ENCODE peak calls at places on chromosomes 6 and 20, in five cellular contexts. M, S, N, O and I are unnamed samples.

GRCh38 chr6:104788400-104788799 is 71.3 kb downstream of the HACE1 start:
- DNase-seq in N (no peak), S (no peak), M (no peak), O (no peak), I (no peak)

GRCh38 chr20:3929713-3930060 is 40.5 kb downstream of the PANK2 start:
- DNase-seq in S (no peak), N (no peak), O (no peak), M (no peak), I (no peak)

GRCh38 chr6:138778331-138778730 is 4.8 kb downstream of the CCDC28A start:
- DNase-seq in S (no peak), O (no peak), N (no peak), M (no peak), I (no peak)

GRCh38 chr20:37907677-37908397 is 4.9 kb downstream of the VSTM2L start:
- DNase-seq in O (peak; percentile 37), N (no peak), M (no peak), S (peak; percentile 83), I (no peak)

GRCh38 chr20:45322952-45323383 is 14.9 kb upstream of the MATN4 start:
- DNase-seq in N (no peak), M (peak; percentile 62), S (peak; percentile 64), O (no peak), I (peak; percentile 70)

GRCh38 chr6:113875470-113875869 is 18.3 kb downstream of the MARCKS start:
- DNase-seq in M (no peak), S (peak; percentile 63), N (no peak), O (no peak), I (no peak)

GRCh38 chr6:168289571-168289962 is 30.0 kb downstream of the DACT2 start:
- DNase-seq in M (no peak), O (no peak), N (no peak), S (no peak), I (no peak)

GRCh38 chr6:103273048-103273447 is 1586.7 kb downstream of the HACE1 start:
- DNase-seq in O (peak; percentile 48), M (no peak), S (peak; percentile 3), N (no peak), I (no peak)

GRCh38 chr6:52089758-52090348 is 2.4 kb upstream of the PKHD1 start:
- DNase-seq in N (no peak), O (peak; percentile 56), S (peak; percentile 53), M (no peak), I (no peak)

GRCh38 chr20:52340036-52340634 is 148.6 kb upstream of the ZFP64 start:
- DNase-seq in M (no peak), N (no peak), S (no peak), O (peak; percentile 80), I (no peak)

GRCh38 chr20:5526516-5526915 is 209.8 kb upstream of the PROKR2 start:
- DNase-seq in N (no peak), M (no peak), O (no peak), S (no peak), I (no peak)

GRCh38 chr6:42118162-42119001 is 24.0 kb downstream of the C6orf132 start:
- DNase-seq in S (peak; percentile 79), O (peak; percentile 64), N (no peak), M (no peak), I (peak; percentile 92)

GRCh38 chr6:26520840-26521484 is 17.2 kb upstream of the HMGN4 start:
- DNase-seq in M (peak; percentile 87), O (peak; percentile 70), S (peak; percentile 86), N (peak; percentile 84), I (peak; percentile 89)

GRCh38 chr6:23013776-23014175 is 444.4 kb downstream of the HDGFL1 start:
- DNase-seq in N (no peak), S (no peak), O (no peak), M (no peak), I (no peak)

GRCh38 chr6:10837009-10837691 is 1.2 kb downstream of the MAK start:
- DNase-seq in N (no peak), M (no peak), O (no peak), S (peak; percentile 21), I (peak; percentile 33)

GRCh38 chr20:33851842-33852466 is 40.8 kb downstream of the CHMP4B start:
- DNase-seq in M (no peak), S (no peak), O (no peak), N (no peak), I (no peak)

GRCh38 chr6:1278057-1278720 is 33.7 kb upstream of the FOXQ1 start:
- DNase-seq in S (no peak), O (no peak), M (no peak), N (no peak), I (no peak)

GRCh38 chr6:125392682-125393081 is 90.9 kb upstream of the HDDC2 start:
- DNase-seq in N (no peak), S (no peak), M (no peak), O (no peak), I (no peak)

GRCh38 chr20:16664031-16664430 is 65.8 kb upstream of the SNRPB2 start:
- DNase-seq in N (no peak), M (no peak), O (no peak), S (no peak), I (no peak)

GRCh38 chr6:17269840-17270239 is 11.3 kb upstream of the RBM24 start:
- DNase-seq in O (no peak), N (no peak), M (no peak), S (peak; percentile 65), I (no peak)

GRCh38 chr6:25089442-25089841 is 153.7 kb upstream of the RIPOR2 start:
- DNase-seq in M (no peak), N (no peak), S (no peak), O (no peak), I (no peak)

GRCh38 chr20:62815066-62815991 is 1.5 kb upstream of the COL9A3 start:
- DNase-seq in S (peak; percentile 56), O (no peak), N (no peak), M (no peak), I (no peak)

GRCh38 chr20:32611286-32611685 is 26.2 kb upstream of the NOL4L start:
- DNase-seq in M (no peak), S (no peak), N (no peak), O (no peak), I (no peak)

GRCh38 chr20:63049561-63050221 is 42.9 kb upstream of the BHLHE23 start:
- DNase-seq in S (no peak), O (no peak), N (no peak), M (no peak), I (no peak)

GRCh38 chr6:47034919-47035318 is 7.2 kb downstream of the ADGRF1 start:
- DNase-seq in M (no peak), S (peak; percentile 97), N (no peak), O (peak; percentile 98), I (no peak)

GRCh38 chr6:26394289-26394688 is 7.8 kb upstream of the BTN3A1 start:
- DNase-seq in S (peak; percentile 87), O (peak; percentile 46), N (no peak), M (no peak), I (peak; percentile 27)

GRCh38 chr6:41629128-41629527 is 9.1 kb upstream of the MDFI start:
- DNase-seq in S (no peak), O (no peak), M (no peak), N (no peak), I (no peak)

GRCh38 chr6:9978480-9978879 is 436.4 kb downstream of the TFAP2A start:
- DNase-seq in O (no peak), N (no peak), M (no peak), S (no peak), I (no peak)

GRCh38 chr6:93964926-93965325 is 545.6 kb upstream of the EPHA7 start:
- DNase-seq in N (no peak), M (no peak), S (no peak), O (no peak), I (no peak)

GRCh38 chr6:2980465-2980855 is 9.1 kb upstream of the SERPINB6 start:
- DNase-seq in M (no peak), S (no peak), O (no peak), N (no peak), I (no peak)